ENCODE peak calls at places on chromosomes 2 and 18, in four cellular contexts. One of them, this sample, is unnamed.

GRCh38 chr2:112482309-112483046 is 522 bp downstream of the TTL start:
- DNase-seq in psoas muscle: peak
- DNase-seq in mammary epithelial cell: peak
- DNase-seq in colonic mucosa: peak
- DNase-seq in this sample: peak

GRCh38 chr2:134141598-134142340 is 112.1 kb upstream of the MGAT5 start:
- DNase-seq in mammary epithelial cell: no peak
- DNase-seq in psoas muscle: no peak
- DNase-seq in colonic mucosa: peak
- DNase-seq in this sample: no peak

GRCh38 chr2:215784371-215784783 is 229.0 kb downstream of the MREG start:
- DNase-seq in colonic mucosa: no peak
- DNase-seq in mammary epithelial cell: no peak
- DNase-seq in psoas muscle: no peak
- DNase-seq in this sample: no peak

GRCh38 chr2:196987654-196988364 is 61.3 kb upstream of the PGAP1 start:
- DNase-seq in mammary epithelial cell: peak
- DNase-seq in colonic mucosa: no peak
- DNase-seq in psoas muscle: no peak
- DNase-seq in this sample: peak

GRCh38 chr2:204024503-204024902 is 87.9 kb downstream of the ICOS start:
- DNase-seq in colonic mucosa: peak
- DNase-seq in psoas muscle: no peak
- DNase-seq in mammary epithelial cell: peak
- DNase-seq in this sample: peak

GRCh38 chr2:46748121-46748520 is 167.5 kb downstream of the MCFD2 start:
- DNase-seq in colonic mucosa: no peak
- DNase-seq in psoas muscle: no peak
- DNase-seq in mammary epithelial cell: no peak
- DNase-seq in this sample: no peak

GRCh38 chr2:233174131-233174530 is 77.3 kb upstream of the ATG16L1 start:
- DNase-seq in mammary epithelial cell: no peak
- DNase-seq in psoas muscle: no peak
- DNase-seq in colonic mucosa: no peak
- DNase-seq in this sample: no peak

GRCh38 chr2:223052710-223053261 is 796 bp downstream of the KCNE4 start:
- DNase-seq in psoas muscle: no peak
- DNase-seq in mammary epithelial cell: no peak
- DNase-seq in colonic mucosa: no peak
- DNase-seq in this sample: no peak

GRCh38 chr2:113370030-113370429 is 67.5 kb upstream of the ZNG1B start:
- DNase-seq in colonic mucosa: no peak
- DNase-seq in psoas muscle: no peak
- DNase-seq in mammary epithelial cell: no peak
- DNase-seq in this sample: no peak

GRCh38 chr2:133158024-133158423 is 410.2 kb downstream of the NCKAP5 start:
- DNase-seq in psoas muscle: no peak
- DNase-seq in colonic mucosa: no peak
- DNase-seq in mammary epithelial cell: no peak
- DNase-seq in this sample: no peak

GRCh38 chr2:237765875-237766274 is 32.7 kb upstream of the RBM44 start:
- DNase-seq in colonic mucosa: no peak
- DNase-seq in psoas muscle: no peak
- DNase-seq in mammary epithelial cell: no peak
- DNase-seq in this sample: no peak

GRCh38 chr18:40006553-40007073 is 1948.4 kb upstream of the PIK3C3 start:
- DNase-seq in colonic mucosa: no peak
- DNase-seq in mammary epithelial cell: no peak
- DNase-seq in psoas muscle: no peak
- DNase-seq in this sample: no peak

GRCh38 chr2:8392098-8392844 is 289.6 kb upstream of the ID2 start:
- DNase-seq in mammary epithelial cell: no peak
- DNase-seq in psoas muscle: no peak
- DNase-seq in colonic mucosa: no peak
- DNase-seq in this sample: no peak

GRCh38 chr2:238862701-238863100 is 14.8 kb downstream of the TWIST2 start:
- DNase-seq in mammary epithelial cell: no peak
- DNase-seq in psoas muscle: no peak
- DNase-seq in colonic mucosa: no peak
- DNase-seq in this sample: no peak

GRCh38 chr18:11488175-11488574 is 121.2 kb upstream of the SLC35G4 start:
- DNase-seq in psoas muscle: no peak
- DNase-seq in colonic mucosa: no peak
- DNase-seq in mammary epithelial cell: peak
- DNase-seq in this sample: peak

GRCh38 chr18:76484749-76485387 is 10.2 kb downstream of the ZNF516 start:
- DNase-seq in psoas muscle: no peak
- DNase-seq in colonic mucosa: no peak
- DNase-seq in mammary epithelial cell: no peak
- DNase-seq in this sample: no peak

GRCh38 chr18:23179416-23179815 is 44.1 kb downstream of the CABLES1 start:
- DNase-seq in mammary epithelial cell: no peak
- DNase-seq in psoas muscle: no peak
- DNase-seq in colonic mucosa: no peak
- DNase-seq in this sample: no peak

GRCh38 chr2:48768669-48769068 is 13.1 kb upstream of the LHCGR start:
- DNase-seq in psoas muscle: no peak
- DNase-seq in colonic mucosa: no peak
- DNase-seq in mammary epithelial cell: peak
- DNase-seq in this sample: peak

GRCh38 chr2:65916785-65917295 is 484.4 kb upstream of the SPRED2 start:
- DNase-seq in mammary epithelial cell: no peak
- DNase-seq in colonic mucosa: no peak
- DNase-seq in psoas muscle: no peak
- DNase-seq in this sample: no peak

GRCh38 chr2:152497481-152498052 is 162.6 kb downstream of the FMNL2 start:
- DNase-seq in psoas muscle: no peak
- DNase-seq in mammary epithelial cell: peak
- DNase-seq in colonic mucosa: no peak
- DNase-seq in this sample: peak

GRCh38 chr2:230503798-230504197 is 87.8 kb downstream of the SP100 start:
- DNase-seq in colonic mucosa: no peak
- DNase-seq in psoas muscle: no peak
- DNase-seq in mammary epithelial cell: no peak
- DNase-seq in this sample: no peak

GRCh38 chr18:54776282-54776977 is 51.8 kb upstream of the RAB27B start:
- DNase-seq in psoas muscle: no peak
- DNase-seq in mammary epithelial cell: peak
- DNase-seq in colonic mucosa: no peak
- DNase-seq in this sample: peak

GRCh38 chr2:165718811-165719210 is 75.2 kb downstream of the GALNT3 start:
- DNase-seq in colonic mucosa: no peak
- DNase-seq in mammary epithelial cell: no peak
- DNase-seq in psoas muscle: no peak
- DNase-seq in this sample: no peak

GRCh38 chr2:44321360-44321759 is 39.9 kb downstream of the PREPL start:
- DNase-seq in colonic mucosa: no peak
- DNase-seq in mammary epithelial cell: no peak
- DNase-seq in psoas muscle: no peak
- DNase-seq in this sample: no peak

GRCh38 chr2:217952409-217952808 is 50.4 kb downstream of the TNS1 start:
- DNase-seq in colonic mucosa: no peak
- DNase-seq in mammary epithelial cell: no peak
- DNase-seq in psoas muscle: no peak
- DNase-seq in this sample: no peak

GRCh38 chr2:7007846-7008741 is 90.9 kb downstream of the RNF144A start:
- DNase-seq in psoas muscle: peak
- DNase-seq in mammary epithelial cell: peak
- DNase-seq in colonic mucosa: peak
- DNase-seq in this sample: no peak

GRCh38 chr2:97748397-97748796 is 35.0 kb downstream of the ZAP70 start:
- DNase-seq in mammary epithelial cell: no peak
- DNase-seq in colonic mucosa: no peak
- DNase-seq in psoas muscle: no peak
- DNase-seq in this sample: peak

GRCh38 chr2:98903064-98903355 is 33.0 kb downstream of the CRACDL start:
- DNase-seq in mammary epithelial cell: no peak
- DNase-seq in psoas muscle: no peak
- DNase-seq in colonic mucosa: no peak
- DNase-seq in this sample: no peak

GRCh38 chr2:99880148-99880983 is 262.0 kb downstream of the AFF3 start:
- DNase-seq in mammary epithelial cell: peak
- DNase-seq in colonic mucosa: no peak
- DNase-seq in psoas muscle: no peak
- DNase-seq in this sample: peak

GRCh38 chr2:39571197-39571731 is 94.5 kb upstream of the TMEM178A start:
- DNase-seq in colonic mucosa: no peak
- DNase-seq in mammary epithelial cell: peak
- DNase-seq in psoas muscle: no peak
- DNase-seq in this sample: peak

GRCh38 chr2:160920061-160920460 is 240.2 kb upstream of the TANK start:
- DNase-seq in psoas muscle: no peak
- DNase-seq in mammary epithelial cell: no peak
- DNase-seq in colonic mucosa: no peak
- DNase-seq in this sample: no peak

GRCh38 chr18:27500531-27500930 is 315.4 kb upstream of the CHST9 start:
- DNase-seq in mammary epithelial cell: no peak
- DNase-seq in psoas muscle: no peak
- DNase-seq in colonic mucosa: no peak
- DNase-seq in this sample: no peak

GRCh38 chr2:75792146-75792545 is 81.4 kb upstream of the GCFC2 start:
- DNase-seq in colonic mucosa: no peak
- DNase-seq in mammary epithelial cell: no peak
- DNase-seq in psoas muscle: no peak
- DNase-seq in this sample: no peak

GRCh38 chr2:54478899-54479298 is 22.8 kb downstream of the SPTBN1 start:
- DNase-seq in colonic mucosa: no peak
- DNase-seq in mammary epithelial cell: no peak
- DNase-seq in psoas muscle: no peak
- DNase-seq in this sample: no peak

GRCh38 chr2:204791230-204791629 is 246.0 kb downstream of the PARD3B start:
- DNase-seq in mammary epithelial cell: no peak
- DNase-seq in colonic mucosa: no peak
- DNase-seq in psoas muscle: no peak
- DNase-seq in this sample: no peak

GRCh38 chr18:2985628-2986027 is 27.3 kb downstream of the LPIN2 start:
- DNase-seq in psoas muscle: no peak
- DNase-seq in mammary epithelial cell: peak
- DNase-seq in colonic mucosa: no peak
- DNase-seq in this sample: peak

GRCh38 chr18:55401638-55402191 is 186.3 kb downstream of the TCF4 start:
- DNase-seq in psoas muscle: no peak
- DNase-seq in mammary epithelial cell: no peak
- DNase-seq in colonic mucosa: no peak
- DNase-seq in this sample: no peak

GRCh38 chr2:29014811-29015414 is 33.8 kb downstream of the TOGARAM2 start:
- DNase-seq in mammary epithelial cell: peak
- DNase-seq in psoas muscle: peak
- DNase-seq in colonic mucosa: peak
- DNase-seq in this sample: peak

DNA sequence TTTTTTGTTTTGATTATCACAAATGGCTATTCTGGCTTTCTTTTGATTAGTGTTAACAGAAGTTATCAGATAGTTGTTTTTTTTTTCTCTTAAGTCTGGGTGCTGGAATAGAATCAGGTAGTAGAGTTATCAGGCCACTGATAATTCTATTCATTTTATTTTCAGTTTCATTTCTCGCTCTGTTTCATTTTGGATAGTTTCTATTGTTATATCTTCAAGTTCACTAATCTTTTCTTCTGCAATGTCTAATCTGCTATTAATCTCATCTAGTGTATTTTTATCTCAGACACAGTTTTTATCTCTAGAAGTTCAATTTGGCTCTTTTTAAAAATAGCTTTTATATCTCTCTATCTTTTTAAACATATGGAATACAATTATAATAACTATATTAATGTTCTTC is 241.8 kb upstream of the EPC2 start:
- DNase-seq in mammary epithelial cell: no peak
- DNase-seq in psoas muscle: no peak
- DNase-seq in colonic mucosa: no peak
- DNase-seq in this sample: no peak
- TF ChIP-seq CTCF in mammary epithelial cell: no peak
- TF ChIP-seq CTCF in psoas muscle: no peak
- TF ChIP-seq CTCF in colonic mucosa: no peak
- TF ChIP-seq CTCF in this sample: no peak

GRCh38 chr2:73986085-73986680 is 1.5 kb downstream of the TET3 start:
- DNase-seq in psoas muscle: no peak
- DNase-seq in mammary epithelial cell: no peak
- DNase-seq in colonic mucosa: no peak
- DNase-seq in this sample: no peak

GRCh38 chr2:73983322-73984202 is 1.1 kb upstream of the TET3 start:
- DNase-seq in mammary epithelial cell: peak
- DNase-seq in psoas muscle: no peak
- DNase-seq in colonic mucosa: peak
- DNase-seq in this sample: peak

GRCh38 chr2:73984922-73985317 is 210 bp downstream of the TET3 start:
- DNase-seq in colonic mucosa: peak
- DNase-seq in psoas muscle: peak
- DNase-seq in mammary epithelial cell: no peak
- DNase-seq in this sample: no peak

GRCh38 chr2:73985318-73986084 is 791 bp downstream of the TET3 start:
- DNase-seq in psoas muscle: peak
- DNase-seq in colonic mucosa: peak
- DNase-seq in mammary epithelial cell: no peak
- DNase-seq in this sample: no peak

GRCh38 chr2:73984203-73984921 is at the start of gene TET3:
- DNase-seq in mammary epithelial cell: no peak
- DNase-seq in colonic mucosa: peak
- DNase-seq in psoas muscle: peak
- DNase-seq in this sample: no peak
- TF ChIP-seq CTCF in mammary epithelial cell: no peak
- TF ChIP-seq CTCF in colonic mucosa: no peak
- TF ChIP-seq CTCF in psoas muscle: no peak
- TF ChIP-seq CTCF in this sample: no peak

DNA sequence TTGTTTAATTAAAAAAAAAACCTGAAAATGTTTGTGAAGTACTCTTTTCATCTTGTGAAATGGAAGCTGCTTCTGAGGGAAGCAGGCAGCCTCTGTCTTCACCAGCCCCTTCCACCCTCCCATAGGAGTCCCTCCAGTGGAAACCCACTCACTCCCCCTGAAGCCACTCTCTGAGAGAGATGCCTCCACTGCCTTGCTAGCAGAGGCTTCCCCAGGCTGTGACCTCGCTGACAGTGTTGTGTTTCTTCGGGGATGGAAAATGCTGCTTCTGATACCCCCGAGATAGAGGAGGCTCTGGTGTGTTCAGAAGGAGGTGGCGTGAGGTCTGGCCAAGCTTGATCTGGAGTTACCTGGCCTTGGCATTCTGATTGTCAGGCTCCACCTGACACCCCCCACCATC is 59.9 kb downstream of the SH3RF3 start:
- DNase-seq in mammary epithelial cell: no peak
- DNase-seq in colonic mucosa: no peak
- DNase-seq in psoas muscle: no peak
- DNase-seq in this sample: no peak
- TF ChIP-seq CTCF in mammary epithelial cell: no peak
- TF ChIP-seq CTCF in colonic mucosa: no peak
- TF ChIP-seq CTCF in psoas muscle: no peak
- TF ChIP-seq CTCF in this sample: no peak

DNA sequence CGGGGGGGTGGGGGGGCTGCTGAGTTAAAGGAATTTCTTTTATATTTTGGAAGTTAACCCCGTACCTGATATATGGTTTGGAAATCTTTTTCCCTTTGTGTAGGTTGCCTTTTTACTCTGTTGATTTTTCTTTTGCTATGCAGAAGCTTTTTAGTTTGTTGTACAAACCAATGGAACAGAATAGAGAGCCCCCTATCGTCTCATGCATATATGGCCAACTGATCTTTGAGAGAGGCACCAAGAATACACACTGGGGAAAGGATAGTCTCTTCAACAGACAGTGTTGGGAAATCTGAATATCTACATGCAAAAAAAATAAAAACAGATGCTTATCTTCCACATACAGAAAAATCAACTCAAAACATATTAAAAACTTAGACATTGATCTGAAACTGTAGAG is 647.8 kb upstream of the KLHL29 start:
- DNase-seq in mammary epithelial cell: no peak
- DNase-seq in psoas muscle: no peak
- DNase-seq in colonic mucosa: no peak
- DNase-seq in this sample: no peak
- TF ChIP-seq CTCF in mammary epithelial cell: no peak
- TF ChIP-seq CTCF in psoas muscle: no peak
- TF ChIP-seq CTCF in colonic mucosa: no peak
- TF ChIP-seq CTCF in this sample: no peak

This sample was measured in epithelial cell of esophagus.